ENCODE peak calls at places on chromosomes 1 and 21, in four cellular contexts. A, V, B and Y are unnamed samples.
A peak's percentile ranks its signal among the peaks of the same experiment; 100 is the strongest.

GRCh38 chr1:7596126-7596755 is 174.9 kb upstream of the VAMP3 start:
- DNase-seq in A (no peak), V (no peak), B (no peak), Y (no peak)

GRCh38 chr21:37071561-37072238 is 1.2 kb downstream of the PIGP start:
- DNase-seq in A (no peak), V (no peak), B (peak; percentile 77), Y (no peak)

GRCh38 chr1:226798427-226799411 is 59.6 kb upstream of the ITPKB start:
- DNase-seq in A (peak; percentile 35), V (no peak), B (no peak), Y (peak; percentile 22)

GRCh38 chr21:45596704-45597318 is 46.7 kb upstream of the PCBP3 start:
- DNase-seq in A (peak; percentile 53), V (no peak), B (peak; percentile 28), Y (peak; percentile 79)

GRCh38 chr1:56526571-56527174 is 52.7 kb downstream of the PLPP3 start:
- DNase-seq in A (peak; percentile 53), V (no peak), B (peak; percentile 32), Y (peak; percentile 25)

GRCh38 chr1:213723187-213723586 is 264.6 kb upstream of the PROX1 start:
- DNase-seq in A (no peak), V (no peak), B (no peak), Y (no peak)

GRCh38 chr1:8985915-8986813 is 40.1 kb downstream of the SLC2A7 start:
- DNase-seq in A (no peak), V (no peak), B (peak; percentile 95), Y (no peak)

GRCh38 chr1:16236495-16237342 is at the start of gene CPLANE2:
- DNase-seq in A (peak; percentile 95), V (peak; percentile 99), B (peak; percentile 88), Y (peak; percentile 95)

GRCh38 chr1:95308276-95308675 is 74.3 kb downstream of the RWDD3 start:
- DNase-seq in A (no peak), V (no peak), B (no peak), Y (no peak)

GRCh38 chr1:157198619-157199420 is 60.6 kb upstream of the ETV3 start:
- DNase-seq in A (no peak), V (no peak), B (no peak), Y (no peak)

GRCh38 chr1:226444901-226445300 is 37.0 kb upstream of the PARP1 start:
- DNase-seq in A (peak; percentile 46), V (no peak), B (no peak), Y (peak; percentile 70)

GRCh38 chr1:37474051-37474696 is at the start of gene ZC3H12A:
- DNase-seq in A (peak; percentile 89), V (peak; percentile 99), B (peak; percentile 86), Y (peak; percentile 93)

GRCh38 chr1:9275567-9276034 is 17.1 kb upstream of the SPSB1 start:
- DNase-seq in A (peak; percentile 58), V (no peak), B (peak; percentile 92), Y (peak; percentile 79)